ENCODE peak calls at places on chromosomes 6 and 20, in five cellular contexts. H, L, R, Y and M are unnamed samples.

GRCh38 chr6:139150915-139151314 is 16.0 kb downstream of the HECA start:
- DNase-seq in H (no peak), Y (no peak), L (no peak), R (no peak), M (no peak)

GRCh38 chr6:679282-679681 is 13.7 kb downstream of the EXOC2 start:
- DNase-seq in Y (no peak), H (no peak), R (no peak), L (no peak), M (no peak)

GRCh38 chr6:18997375-18997826 is 610.3 kb downstream of the RNF144B start:
- DNase-seq in Y (peak), L (no peak), H (no peak), R (no peak), M (no peak)

GRCh38 chr20:33689973-33690372 is 3.8 kb upstream of the E2F1 start:
- DNase-seq in Y (no peak), H (no peak), R (no peak), L (peak), M (no peak)

GRCh38 chr6:64113703-64114102 is 478.1 kb downstream of the PHF3 start:
- DNase-seq in H (no peak), Y (no peak), L (no peak), R (no peak), M (no peak)

GRCh38 chr20:49479785-49480184 is 2.7 kb downstream of the KCNB1 start:
- DNase-seq in Y (no peak), H (no peak), L (no peak), R (no peak), M (no peak)

GRCh38 chr20:2873747-2874041 is 413 bp downstream of the PTPRA start:
- DNase-seq in Y (peak), L (no peak), R (no peak), H (no peak), M (peak)

GRCh38 chr20:17849901-17850673 is 118.5 kb downstream of the SNX5 start:
- DNase-seq in Y (peak), R (peak), H (peak), L (peak), M (no peak)

GRCh38 chr6:106146852-106147351 is 60.8 kb downstream of the PRDM1 start:
- DNase-seq in L (no peak), Y (no peak), H (no peak), R (no peak), M (no peak)

GRCh38 chr6:165823609-165824326 is 160.7 kb upstream of the PDE10A start:
- DNase-seq in H (no peak), L (no peak), Y (no peak), R (no peak), M (no peak)

GRCh38 chr6:170205534-170206316 is 85.2 kb downstream of the DLL1 start:
- DNase-seq in Y (no peak), H (no peak), L (no peak), R (peak), M (no peak)

GRCh38 chr6:34760108-34760507 is 2.8 kb downstream of the SNRPC start:
- DNase-seq in L (no peak), H (no peak), R (no peak), Y (no peak), M (no peak)

GRCh38 chr6:27280064-27280539 is 32.0 kb downstream of the POM121L2 start:
- DNase-seq in L (peak), Y (no peak), H (no peak), R (no peak), M (no peak)

GRCh38 chr20:58790440-58790839 is 60.3 kb downstream of the GNAS-AS1 start:
- DNase-seq in R (no peak), Y (no peak), H (no peak), L (no peak), M (peak)

GRCh38 chr20:62449951-62450815 is 22.8 kb upstream of the RBBP8NL start:
- DNase-seq in L (no peak), R (no peak), H (no peak), Y (peak), M (no peak)

GRCh38 chr20:34495928-34496327 is 20.3 kb upstream of the DYNLRB1 start:
- DNase-seq in L (no peak), H (no peak), R (no peak), Y (no peak), M (no peak)

GRCh38 chr6:157148391-157149323 is 174.7 kb downstream of the TMEM242 start:
- DNase-seq in L (peak), Y (peak), R (peak), H (no peak), M (no peak)

GRCh38 chr6:157094038-157094437 is 229.3 kb downstream of the TMEM242 start:
- DNase-seq in Y (no peak), R (no peak), H (no peak), L (no peak), M (no peak)

GRCh38 chr6:158870418-158870957 is 51.3 kb upstream of the EZR start:
- DNase-seq in Y (no peak), L (no peak), H (no peak), R (no peak), M (no peak)

GRCh38 chr20:64223526-64224067 is 32.0 kb upstream of the PCMTD2 start:
- DNase-seq in H (no peak), R (no peak), Y (no peak), L (no peak), M (no peak)

GRCh38 chr6:119137194-119138072 is 59.0 kb upstream of the FAM184A start:
- DNase-seq in L (peak), H (no peak), Y (no peak), R (no peak), M (no peak)

GRCh38 chr6:39599996-39600395 is 125.2 kb downstream of the KIF6 start:
- DNase-seq in L (no peak), Y (no peak), R (no peak), H (no peak), M (no peak)

GRCh38 chr6:75818061-75818855 is 69.2 kb downstream of the MYO6 start:
- DNase-seq in R (no peak), L (no peak), H (no peak), Y (no peak), M (no peak)

GRCh38 chr20:37383229-37383989 is 37.5 kb downstream of the SRC start:
- DNase-seq in H (no peak), R (no peak), Y (peak), L (peak), M (peak)

GRCh38 chr6:120198033-120198432 is 848.5 kb upstream of the MAN1A1 start:
- DNase-seq in Y (no peak), R (no peak), H (no peak), L (peak), M (no peak)

GRCh38 chr20:50580016-50580747 is 70.0 kb downstream of the PTPN1 start:
- DNase-seq in Y (peak), R (peak), H (no peak), L (peak), M (peak)

GRCh38 chr6:126805861-126806260 is 312.6 kb upstream of the RSPO3 start:
- DNase-seq in Y (no peak), R (no peak), L (no peak), H (no peak), M (no peak)

GRCh38 chr20:62396367-62397239 is 9.7 kb downstream of the RPS21 start:
- DNase-seq in L (no peak), H (no peak), R (no peak), Y (no peak), M (no peak)

GRCh38 chr20:20205141-20205861 is 153.0 kb downstream of the CFAP61 start:
- DNase-seq in R (no peak), Y (no peak), L (no peak), H (peak), M (no peak)

GRCh38 chr6:1479095-1479494 is 89.7 kb downstream of the FOXF2 start:
- DNase-seq in H (no peak), R (no peak), L (no peak), Y (no peak), M (no peak)

GRCh38 chr20:3815703-3816315 is 4.5 kb upstream of the AP5S1 start:
- DNase-seq in Y (no peak), L (no peak), H (no peak), R (no peak), M (no peak)

GRCh38 chr6:108635505-108636226 is 74.9 kb downstream of the FOXO3 start:
- DNase-seq in L (no peak), Y (no peak), H (no peak), R (no peak), M (peak)

GRCh38 chr6:6654599-6655575 is 66.4 kb downstream of the LY86 start:
- DNase-seq in L (peak), H (peak), R (no peak), Y (no peak), M (no peak)

GRCh38 chr6:28383235-28384142 is 16.1 kb downstream of the ZSCAN12 start:
- DNase-seq in R (peak), Y (peak), L (peak), H (peak), M (peak)

GRCh38 chr6:135083992-135084915 is 29.6 kb upstream of the HBS1L start:
- DNase-seq in R (no peak), L (no peak), H (no peak), Y (no peak), M (no peak)

GRCh38 chr20:1898496-1899168 is 3.4 kb downstream of the SIRPA start:
- DNase-seq in R (no peak), L (no peak), Y (no peak), H (no peak), M (no peak)

GRCh38 chr6:163790296-163790840 is 375.9 kb downstream of the QKI start:
- DNase-seq in Y (no peak), L (no peak), R (peak), H (no peak), M (no peak)

DNA sequence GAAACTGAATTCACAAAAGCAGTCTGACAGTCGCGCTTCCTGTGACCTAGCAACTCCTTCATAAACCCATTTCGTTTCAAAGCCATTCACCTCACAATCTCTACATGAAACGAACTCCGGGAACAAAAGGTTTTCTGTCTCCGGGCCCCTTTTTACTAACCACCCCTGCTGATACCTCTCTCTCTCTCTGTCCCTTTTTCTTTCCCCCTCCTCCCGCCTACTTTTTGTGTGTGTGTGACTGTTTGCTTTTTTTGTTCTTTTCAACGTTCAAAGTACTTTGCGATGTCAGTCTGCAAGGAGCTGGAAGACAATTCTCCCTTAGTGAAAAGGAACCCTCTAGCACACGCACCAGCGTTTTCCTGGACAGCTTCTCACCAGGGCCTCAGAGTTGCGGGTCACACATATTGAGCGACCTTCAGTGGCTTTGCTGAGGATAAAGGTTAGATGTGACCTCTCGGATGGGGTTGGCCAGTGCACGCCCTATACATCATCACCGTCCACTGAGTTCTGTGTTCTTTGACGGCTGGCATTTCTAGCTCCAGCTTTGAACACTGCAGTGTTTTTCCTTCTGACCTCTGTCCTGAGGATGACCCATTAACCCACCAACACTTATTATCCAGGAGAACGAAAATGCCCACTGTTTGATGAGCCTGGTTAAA is 629 bp upstream of the NEDD9 start:
- DNase-seq in Y (no peak), R (no peak), H (no peak), L (peak), M (no peak)
- TF ChIP-seq POLR2A in Y (no peak), R (no peak), H (no peak), L (no peak), M (no peak)

DNA sequence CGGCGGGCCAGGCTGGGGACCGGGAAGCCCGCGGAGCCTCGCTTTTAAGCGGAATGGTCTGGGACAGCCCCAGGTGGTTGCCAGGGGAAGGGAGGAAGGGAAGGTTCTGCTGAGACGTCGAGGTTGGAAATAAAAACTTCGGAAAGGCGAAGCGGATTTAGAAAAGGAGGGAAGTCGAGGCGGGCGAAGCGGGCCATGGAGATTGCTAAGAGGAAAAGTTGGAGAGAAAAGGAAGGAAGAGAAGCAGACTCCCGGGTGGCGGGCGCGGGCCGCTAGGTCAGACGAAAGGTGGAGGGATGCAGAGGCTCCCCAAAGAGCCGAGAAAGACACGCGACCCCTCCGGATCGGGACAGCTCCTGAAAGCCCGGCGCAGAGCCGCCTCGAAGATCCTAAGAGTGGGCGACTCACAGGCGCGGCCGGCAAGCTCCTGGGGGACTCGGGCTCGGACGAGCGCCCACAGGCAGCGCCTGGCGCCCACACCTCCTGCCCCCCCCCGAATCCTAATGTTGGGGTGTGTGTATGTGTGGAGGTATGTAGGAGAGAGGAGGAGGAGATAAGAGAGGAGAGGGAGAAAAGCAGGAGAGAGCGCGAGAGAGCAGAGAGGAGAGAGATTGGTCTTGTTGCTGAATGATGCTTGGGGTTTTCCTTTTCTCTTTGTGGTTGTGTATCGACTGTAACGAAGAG is 1.4 kb downstream of the TFAP2B start:
- DNase-seq in Y (no peak), L (no peak), R (no peak), H (no peak), M (no peak)
- H3K4me3 ChIP-seq in Y (no peak), L (no peak), R (peak), H (peak), M (peak)

DNA sequence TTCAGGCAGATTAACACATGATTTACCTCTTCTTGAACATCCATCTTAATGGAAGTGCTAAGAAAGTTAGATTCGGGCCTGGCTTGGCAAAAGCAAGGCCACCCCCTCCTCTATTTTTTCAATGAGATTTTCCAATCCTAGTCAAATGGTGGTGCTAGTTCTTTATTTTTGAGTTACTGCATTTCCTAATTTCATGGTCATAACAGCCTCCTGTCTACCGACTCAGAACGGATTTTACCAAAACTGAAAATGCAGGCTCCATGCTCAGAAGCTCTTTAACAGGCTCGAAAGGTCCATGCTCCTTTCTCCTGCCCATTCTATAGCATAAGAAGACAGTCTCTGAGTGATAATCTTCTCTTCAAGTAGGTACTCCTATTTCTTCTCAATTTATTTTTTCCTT is 117.2 kb upstream of the ESR1 start:
- DNase-seq in L (no peak), R (peak), Y (no peak), H (no peak), M (no peak)
- TF ChIP-seq CTCF in L (no peak), R (peak), Y (no peak), H (no peak), M (peak)

GRCh38 chr6:21587925-21588811 is 5.4 kb upstream of the SOX4 start:
- DNase-seq in H (no peak), L (peak), R (peak), Y (peak), M (peak)

GRCh38 chr6:21590345-21590744 is 3.2 kb upstream of the SOX4 start:
- DNase-seq in R (no peak), Y (no peak), H (no peak), L (no peak), M (no peak)

GRCh38 chr6:21587182-21587924 is 6.2 kb upstream of the SOX4 start:
- DNase-seq in R (peak), L (peak), H (peak), Y (peak), M (peak)

GRCh38 chr6:21586760-21587181 is 6.8 kb upstream of the SOX4 start:
- DNase-seq in L (no peak), H (no peak), R (peak), Y (no peak), M (no peak)

GRCh38 chr6:21588812-21589811 is 4.4 kb upstream of the SOX4 start:
- DNase-seq in L (peak), R (peak), Y (peak), H (peak), M (peak)
- TF ChIP-seq POLR2A in L (no peak), R (no peak), Y (no peak), H (peak), M (no peak)